ENCODE peak calls at places on chromosomes 4 and X, in eight cellular contexts. C is BJ, E is fibroblast of pulmonary artery, I is fibroblast of villous mesenchyme, L is WERI-Rb-1, S is mucosa of descending colon, D is pancreas, F is psoas muscle. Y is an unnamed sample.

GRCh38 chr4:176193898-176194297 is 1.5 kb downstream of the SPATA4 start:
- DNase-seq in L (no peak), D (no peak), F (no peak), S (no peak), C (peak; percentile 41), E (peak; percentile 35), I (peak; percentile 32), Y (peak; percentile 79)

GRCh38 chr4:21697583-21697982 is 251.0 kb downstream of the KCNIP4 start:
- DNase-seq in S (peak; percentile 25), F (no peak), C (no peak), I (no peak), D (no peak), L (peak; percentile 49), E (no peak), Y (no peak)

GRCh38 chrX:29535212-29536162 is 679.9 kb upstream of the MAGEB2 start:
- DNase-seq in C (no peak), S (no peak), E (peak; percentile 35), L (no peak), D (no peak), I (peak; percentile 34), F (no peak), Y (no peak)

GRCh38 chrX:10854594-10854993 is 234.2 kb upstream of the MID1 start:
- DNase-seq in C (no peak), I (no peak), S (no peak), E (no peak), D (no peak), F (no peak), L (no peak), Y (no peak)

GRCh38 chr4:154822775-154823174 is 41.7 kb downstream of the RBM46 start:
- DNase-seq in L (no peak), F (no peak), D (no peak), E (peak; percentile 65), C (peak; percentile 79), I (peak; percentile 72), S (no peak), Y (peak; percentile 86)

GRCh38 chr4:1571986-1572385 is 112.1 kb downstream of the FAM53A start:
- DNase-seq in F (peak; percentile 40), C (no peak), E (no peak), D (no peak), S (peak; percentile 45), I (no peak), L (no peak), Y (no peak)

GRCh38 chr4:74886490-74886889 is 46.4 kb upstream of the PARM1 start:
- DNase-seq in E (peak; percentile 49), F (no peak), L (peak; percentile 55), I (peak; percentile 78), C (peak; percentile 9), D (no peak), S (no peak), Y (peak; percentile 69)

GRCh38 chr4:151099976-151100417 is 569 bp downstream of the RPS3A start:
- DNase-seq in F (no peak), I (no peak), C (no peak), S (no peak), L (no peak), D (no peak), E (peak; percentile 43), Y (peak; percentile 61)

GRCh38 chrX:28665778-28666177 is 78.5 kb downstream of the IL1RAPL1 start:
- DNase-seq in I (no peak), E (no peak), C (no peak), S (no peak), D (no peak), F (no peak), L (no peak), Y (no peak)

GRCh38 chrX:153064061-153064460 is 7.8 kb downstream of the PNMA3 start:
- DNase-seq in D (no peak), L (no peak), F (no peak), C (no peak), S (no peak), I (no peak), E (no peak), Y (no peak)

GRCh38 chrX:30217465-30217864 is 2.1 kb downstream of the MAGEB2 start:
- DNase-seq in F (no peak), S (no peak), L (no peak), C (no peak), I (no peak), E (no peak), D (no peak), Y (no peak)

GRCh38 chr4:35689866-35690265 is 554.4 kb downstream of the ARAP2 start:
- DNase-seq in F (no peak), I (no peak), S (no peak), E (no peak), C (no peak), D (no peak), L (no peak), Y (no peak)

GRCh38 chr4:108045687-108046024 is 56.0 kb downstream of the HADH start:
- DNase-seq in L (no peak), I (no peak), D (peak; percentile 51), S (no peak), C (no peak), E (peak; percentile 19), F (peak; percentile 59), Y (peak; percentile 26)

GRCh38 chrX:13180807-13181206 is 136.4 kb upstream of the FAM9C start:
- DNase-seq in I (peak; percentile 42), L (no peak), F (no peak), E (peak; percentile 82), S (no peak), D (no peak), C (no peak), Y (peak; percentile 64)

GRCh38 chrX:79371640-79372039 is 4.5 kb upstream of the ITM2A start:
- DNase-seq in D (no peak), L (no peak), E (no peak), F (no peak), I (no peak), C (no peak), S (no peak), Y (no peak)

GRCh38 chrX:1679238-1679637 is 64.4 kb downstream of the ASMT start:
- DNase-seq in I (no peak), L (no peak), D (no peak), C (peak; percentile 13), S (no peak), E (no peak), F (no peak), Y (peak; percentile 32)

GRCh38 chrX:17182317-17182716 is 192.7 kb upstream of the NHS start:
- DNase-seq in F (no peak), S (no peak), L (no peak), I (no peak), C (no peak), D (no peak), E (no peak), Y (no peak)

GRCh38 chr4:140871368-140871767 is 115.2 kb upstream of the TBC1D9 start:
- DNase-seq in E (no peak), S (no peak), C (no peak), I (no peak), L (no peak), F (no peak), D (no peak), Y (no peak)

GRCh38 chrX:1392376-1393130 is 640 bp upstream of the SLC25A6 start:
- DNase-seq in S (no peak), L (peak; percentile 84), C (no peak), D (no peak), I (peak; percentile 68), E (peak; percentile 67), F (peak; percentile 83), Y (peak; percentile 67)

GRCh38 chrX:123647244-123647643 is 85.6 kb downstream of the THOC2 start:
- DNase-seq in S (no peak), C (no peak), F (no peak), E (no peak), I (no peak), D (no peak), L (no peak), Y (no peak)

GRCh38 chr4:153114771-153115321 is 89.4 kb upstream of the TRIM2 start:
- DNase-seq in I (peak; percentile 43), C (no peak), D (no peak), F (no peak), E (peak; percentile 53), S (no peak), L (no peak), Y (peak; percentile 38)

GRCh38 chr4:52614241-52614640 is 44.9 kb downstream of the USP46 start:
- DNase-seq in S (no peak), I (no peak), L (no peak), F (no peak), C (no peak), D (no peak), E (no peak), Y (no peak)

GRCh38 chr4:141524116-141524515 is 112.3 kb upstream of the IL15 start:
- DNase-seq in C (peak; percentile 39), S (no peak), F (no peak), I (peak; percentile 34), E (peak; percentile 14), D (no peak), L (no peak), Y (peak; percentile 66)

GRCh38 chr4:1305781-1306455 is 16.2 kb downstream of the MAEA start:
- DNase-seq in L (no peak), I (no peak), E (no peak), F (peak; percentile 27), C (no peak), D (no peak), S (peak; percentile 64), Y (no peak)

GRCh38 chrX:94576367-94577004 is 902.5 kb downstream of the FAM133A start:
- DNase-seq in S (no peak), I (no peak), L (no peak), C (no peak), D (no peak), F (no peak), E (no peak), Y (no peak)

GRCh38 chrX:53558646-53559045 is 124.5 kb upstream of the HSD17B10 start:
- DNase-seq in S (no peak), F (no peak), D (no peak), E (no peak), I (no peak), C (no peak), L (no peak), Y (no peak)

GRCh38 chr4:118846981-118847380 is 11.1 kb upstream of the SEC24D start:
- DNase-seq in S (no peak), D (no peak), E (no peak), L (no peak), F (no peak), C (no peak), I (no peak), Y (no peak)

GRCh38 chrX:74519870-74520269 is 94.6 kb downstream of the RLIM start:
- DNase-seq in F (no peak), S (no peak), I (no peak), L (no peak), C (no peak), E (no peak), D (no peak), Y (no peak)
- H3K4me3 ChIP-seq in F (no peak overlapping the region), S (no peak overlapping the region), I (no peak overlapping the region), L (no peak overlapping the region), C (no peak overlapping the region), E (no peak overlapping the region), D (no peak overlapping the region), Y (no peak overlapping the region)

GRCh38 chr4:82801910-82802521 is 3.4 kb upstream of the SCD5 start:
- DNase-seq in S (no peak), D (no peak), F (no peak), C (no peak), E (peak; percentile 56), I (peak; percentile 43), L (no peak), Y (peak; percentile 36)
- TF ChIP-seq CTCF in S (no peak), D (no peak), F (no peak), C (peak; percentile 61), E (peak; percentile 52), I (peak; percentile 45), L (no peak), Y (peak; percentile 61)

GRCh38 chr4:41369680-41370079 is 113.0 kb downstream of the UCHL1 start:
- DNase-seq in I (no peak), F (peak; percentile 88), L (no peak), D (peak; percentile 37), S (no peak), C (no peak), E (peak; percentile 24), Y (no peak)
- H3K4me3 ChIP-seq in I (no peak overlapping the region), F (peak overlapping the region; percentile 48), L (no peak overlapping the region), D (no peak overlapping the region), S (no peak overlapping the region), C (no peak overlapping the region), E (no peak overlapping the region), Y (no peak overlapping the region)

GRCh38 chr4:147513952-147514351 is 33.1 kb downstream of the EDNRA start:
- DNase-seq in F (no peak), D (no peak), E (no peak), L (no peak), S (no peak), I (no peak), C (no peak), Y (no peak)
- TF ChIP-seq CTCF in F (no peak), D (no peak), E (peak; percentile 10), L (no peak), S (no peak), I (peak; percentile 21), C (peak; percentile 42), Y (peak; percentile 35)